ENCODE peak calls at places on chromosome X, in seven cellular contexts. One of them, this sample, is unnamed.

GRCh38 chrX:9337056-9337455 is 127.8 kb upstream of the TBL1X start:
- DNase-seq in neural progenitor cell: no peak
- DNase-seq in nephron progenitor cell: no peak
- DNase-seq in upper lobe of left lung: no peak
- DNase-seq in mesothelial cell of epicardium: no peak
- DNase-seq in upper lobe of right lung: no peak
- DNase-seq in GM23338: no peak
- DNase-seq in this sample: no peak

GRCh38 chrX:19544693-19545305 is 29.5 kb upstream of the MAP3K15 start:
- DNase-seq in neural progenitor cell: peak
- DNase-seq in nephron progenitor cell: peak
- DNase-seq in upper lobe of left lung: no peak
- DNase-seq in mesothelial cell of epicardium: no peak
- DNase-seq in upper lobe of right lung: no peak
- DNase-seq in GM23338: peak
- DNase-seq in this sample: peak

GRCh38 chrX:66046612-66047235 is 6.8 kb upstream of the VSIG4 start:
- DNase-seq in neural progenitor cell: no peak
- DNase-seq in nephron progenitor cell: no peak
- DNase-seq in upper lobe of left lung: no peak
- DNase-seq in mesothelial cell of epicardium: no peak
- DNase-seq in upper lobe of right lung: no peak
- DNase-seq in GM23338: no peak
- DNase-seq in this sample: peak

GRCh38 chrX:136954930-136955329 is 74.4 kb upstream of the RBMX start:
- DNase-seq in neural progenitor cell: peak
- DNase-seq in nephron progenitor cell: no peak
- DNase-seq in upper lobe of left lung: no peak
- DNase-seq in mesothelial cell of epicardium: no peak
- DNase-seq in upper lobe of right lung: no peak
- DNase-seq in GM23338: peak
- DNase-seq in this sample: no peak

GRCh38 chrX:138847930-138848329 is 136.4 kb upstream of the FGF13 start:
- DNase-seq in neural progenitor cell: no peak
- DNase-seq in nephron progenitor cell: no peak
- DNase-seq in upper lobe of left lung: no peak
- DNase-seq in mesothelial cell of epicardium: no peak
- DNase-seq in upper lobe of right lung: no peak
- DNase-seq in GM23338: peak
- DNase-seq in this sample: no peak

GRCh38 chrX:55342533-55343501 is 78.1 kb upstream of the PAGE3 start:
- DNase-seq in neural progenitor cell: peak
- DNase-seq in nephron progenitor cell: no peak
- DNase-seq in upper lobe of left lung: no peak
- DNase-seq in mesothelial cell of epicardium: no peak
- DNase-seq in upper lobe of right lung: no peak
- DNase-seq in GM23338: peak
- DNase-seq in this sample: peak

GRCh38 chrX:94831364-94831763 is 1157.4 kb downstream of the FAM133A start:
- DNase-seq in neural progenitor cell: peak
- DNase-seq in nephron progenitor cell: no peak
- DNase-seq in upper lobe of left lung: no peak
- DNase-seq in mesothelial cell of epicardium: no peak
- DNase-seq in upper lobe of right lung: no peak
- DNase-seq in GM23338: peak
- DNase-seq in this sample: no peak

GRCh38 chrX:40108084-40108958 is 10.6 kb upstream of the BCOR start:
- DNase-seq in neural progenitor cell: peak
- DNase-seq in nephron progenitor cell: peak
- DNase-seq in upper lobe of left lung: peak
- DNase-seq in mesothelial cell of epicardium: no peak
- DNase-seq in upper lobe of right lung: peak
- DNase-seq in GM23338: peak
- DNase-seq in this sample: no peak

GRCh38 chrX:103932133-103932532 is 30.3 kb upstream of the TMSB15B start:
- DNase-seq in neural progenitor cell: no peak
- DNase-seq in nephron progenitor cell: no peak
- DNase-seq in upper lobe of left lung: no peak
- DNase-seq in mesothelial cell of epicardium: no peak
- DNase-seq in upper lobe of right lung: no peak
- DNase-seq in GM23338: no peak
- DNase-seq in this sample: no peak

GRCh38 chrX:148134578-148134977 is 153.4 kb downstream of the FMR1NB start:
- DNase-seq in neural progenitor cell: no peak
- DNase-seq in nephron progenitor cell: no peak
- DNase-seq in upper lobe of left lung: no peak
- DNase-seq in mesothelial cell of epicardium: no peak
- DNase-seq in upper lobe of right lung: no peak
- DNase-seq in GM23338: no peak
- DNase-seq in this sample: no peak

GRCh38 chrX:110222497-110223257 is 95.2 kb downstream of the AMMECR1 start:
- DNase-seq in neural progenitor cell: no peak
- DNase-seq in nephron progenitor cell: no peak
- DNase-seq in upper lobe of left lung: no peak
- DNase-seq in mesothelial cell of epicardium: no peak
- DNase-seq in upper lobe of right lung: no peak
- DNase-seq in GM23338: no peak
- DNase-seq in this sample: no peak

GRCh38 chrX:2652106-2652505 is 39.0 kb upstream of the CD99 start:
- DNase-seq in neural progenitor cell: peak
- DNase-seq in nephron progenitor cell: no peak
- DNase-seq in upper lobe of left lung: no peak
- DNase-seq in mesothelial cell of epicardium: no peak
- DNase-seq in upper lobe of right lung: no peak
- DNase-seq in GM23338: peak
- DNase-seq in this sample: no peak
- TF ChIP-seq CTCF in neural progenitor cell: peak
- TF ChIP-seq CTCF in nephron progenitor cell: no peak
- TF ChIP-seq CTCF in upper lobe of left lung: no peak
- TF ChIP-seq CTCF in mesothelial cell of epicardium: no peak
- TF ChIP-seq CTCF in upper lobe of right lung: no peak
- TF ChIP-seq CTCF in GM23338: peak
- TF ChIP-seq CTCF in this sample: peak

DNA sequence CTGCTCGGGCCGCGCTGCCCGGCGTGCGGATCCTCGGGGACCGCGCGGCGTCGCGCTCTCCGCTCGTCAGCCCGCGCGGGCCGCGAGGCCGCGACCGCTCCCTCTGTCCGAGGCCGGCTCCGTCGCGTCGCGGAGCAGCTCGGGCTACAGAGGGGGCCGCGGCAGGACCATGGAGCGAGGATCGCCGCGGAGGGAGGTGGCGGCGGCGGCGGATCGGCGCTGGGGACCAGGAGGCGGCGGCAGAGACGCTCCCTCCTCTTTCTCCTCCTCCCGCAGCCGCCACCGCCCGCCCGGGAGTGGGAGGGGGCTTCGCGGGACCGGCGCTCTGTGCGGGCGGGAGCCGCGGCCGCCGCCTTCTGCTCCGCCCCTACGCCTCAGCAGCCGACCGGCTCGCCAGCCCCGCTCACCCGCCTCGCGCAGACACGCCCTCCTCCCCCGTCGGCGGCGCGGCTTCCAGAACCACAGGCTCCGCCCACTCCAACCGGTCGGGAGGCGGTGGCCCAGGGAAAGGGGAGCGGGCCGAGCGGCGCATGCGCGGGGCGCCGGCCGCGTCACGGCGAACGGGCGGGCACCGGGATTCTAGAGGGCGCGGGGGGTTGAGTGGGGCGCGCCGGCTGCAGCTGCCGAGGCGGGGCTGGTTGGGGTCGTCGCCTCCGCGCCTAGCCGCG is at the start of gene CASK:
- DNase-seq in neural progenitor cell: peak
- DNase-seq in nephron progenitor cell: peak
- DNase-seq in upper lobe of left lung: peak
- DNase-seq in mesothelial cell of epicardium: peak
- DNase-seq in upper lobe of right lung: peak
- DNase-seq in GM23338: peak
- DNase-seq in this sample: peak
- TF ChIP-seq CTCF in neural progenitor cell: no peak
- TF ChIP-seq CTCF in nephron progenitor cell: no peak
- TF ChIP-seq CTCF in upper lobe of left lung: no peak
- TF ChIP-seq CTCF in mesothelial cell of epicardium: no peak
- TF ChIP-seq CTCF in upper lobe of right lung: no peak
- TF ChIP-seq CTCF in GM23338: no peak
- TF ChIP-seq CTCF in this sample: no peak

GRCh38 chrX:135437867-135438733 is 16.4 kb downstream of the SMIM10L2A start:
- DNase-seq in neural progenitor cell: no peak
- DNase-seq in nephron progenitor cell: no peak
- DNase-seq in upper lobe of left lung: peak
- DNase-seq in mesothelial cell of epicardium: no peak
- DNase-seq in upper lobe of right lung: peak
- DNase-seq in GM23338: peak
- DNase-seq in this sample: no peak
- TF ChIP-seq CTCF in neural progenitor cell: no peak
- TF ChIP-seq CTCF in nephron progenitor cell: no peak
- TF ChIP-seq CTCF in upper lobe of left lung: no peak
- TF ChIP-seq CTCF in mesothelial cell of epicardium: no peak
- TF ChIP-seq CTCF in upper lobe of right lung: no peak
- TF ChIP-seq CTCF in GM23338: peak
- TF ChIP-seq CTCF in this sample: peak

DNA sequence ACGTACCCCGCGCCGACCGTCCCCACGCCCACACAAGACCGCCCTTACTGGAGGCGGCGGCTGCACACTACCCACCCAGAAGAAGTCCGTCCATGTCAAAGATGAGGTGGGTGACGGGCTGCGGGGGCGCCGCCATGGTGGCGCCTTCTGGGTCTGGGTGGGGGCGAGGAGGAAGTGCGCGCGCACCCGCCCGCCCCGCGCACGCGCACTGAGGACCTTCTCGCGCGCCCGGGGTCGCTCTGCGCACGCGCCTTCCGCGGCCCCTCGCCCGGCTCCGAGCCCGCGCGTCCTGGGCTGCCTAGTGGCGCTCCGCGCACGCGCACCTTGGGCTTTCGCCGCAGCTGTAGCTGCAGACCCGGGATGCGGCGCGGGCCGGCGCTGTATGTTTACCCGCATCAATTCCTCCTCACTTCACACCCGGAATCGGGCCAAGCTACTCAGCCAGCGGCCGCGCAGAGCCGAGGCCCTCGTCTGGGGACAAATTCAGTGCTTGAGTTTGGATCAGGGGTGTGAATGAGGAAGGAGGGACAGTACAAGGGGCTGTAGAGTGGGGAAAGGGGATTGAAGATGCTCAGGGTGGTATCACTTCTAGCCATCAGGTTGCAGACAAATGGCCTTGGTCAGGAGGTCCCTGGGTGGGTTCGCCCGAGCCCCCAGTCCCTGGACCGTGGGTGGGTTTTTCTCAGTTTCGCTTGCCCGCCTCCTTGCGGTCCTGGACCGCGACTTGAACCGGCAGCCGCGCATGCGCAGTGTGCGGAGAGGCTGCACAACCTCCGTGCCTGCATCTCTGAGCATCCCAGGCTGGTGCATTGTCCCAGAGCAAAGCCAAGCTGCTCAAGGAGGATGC is at the start of gene PUDP:
- DNase-seq in neural progenitor cell: peak
- DNase-seq in nephron progenitor cell: peak
- DNase-seq in upper lobe of left lung: peak
- DNase-seq in mesothelial cell of epicardium: peak
- DNase-seq in upper lobe of right lung: peak
- DNase-seq in GM23338: peak
- DNase-seq in this sample: peak
- TF ChIP-seq CTCF in neural progenitor cell: no peak
- TF ChIP-seq CTCF in nephron progenitor cell: no peak
- TF ChIP-seq CTCF in upper lobe of left lung: peak
- TF ChIP-seq CTCF in mesothelial cell of epicardium: peak
- TF ChIP-seq CTCF in upper lobe of right lung: peak
- TF ChIP-seq CTCF in GM23338: no peak
- TF ChIP-seq CTCF in this sample: no peak

DNA sequence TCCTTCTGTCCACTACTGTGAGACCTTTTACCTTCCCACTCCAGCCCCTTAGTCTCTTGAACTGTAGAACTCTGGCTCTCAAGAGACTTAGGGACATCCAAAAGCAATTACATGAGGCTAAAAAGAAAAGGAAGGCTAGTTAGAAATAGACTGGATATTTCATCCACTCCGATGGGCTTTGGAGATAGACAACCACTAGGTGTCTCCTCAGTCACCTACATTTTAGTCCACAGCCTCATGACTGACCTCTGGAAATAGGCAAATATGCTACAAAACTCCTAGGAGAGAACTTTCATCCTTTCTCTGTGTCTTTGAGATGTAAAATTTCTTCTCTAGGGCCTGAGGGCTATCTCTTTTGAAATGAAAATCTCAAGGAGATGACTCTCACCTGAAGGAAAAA is 45.1 kb upstream of the LAMP2 start:
- DNase-seq in neural progenitor cell: peak
- DNase-seq in nephron progenitor cell: no peak
- DNase-seq in upper lobe of left lung: no peak
- DNase-seq in mesothelial cell of epicardium: no peak
- DNase-seq in upper lobe of right lung: no peak
- DNase-seq in GM23338: peak
- DNase-seq in this sample: peak
- TF ChIP-seq CTCF in neural progenitor cell: peak
- TF ChIP-seq CTCF in nephron progenitor cell: no peak
- TF ChIP-seq CTCF in upper lobe of left lung: no peak
- TF ChIP-seq CTCF in mesothelial cell of epicardium: no peak
- TF ChIP-seq CTCF in upper lobe of right lung: peak
- TF ChIP-seq CTCF in GM23338: peak
- TF ChIP-seq CTCF in this sample: peak

GRCh38 chrX:92230628-92231027 is 451.5 kb downstream of the PCDH11X start:
- DNase-seq in neural progenitor cell: no peak
- DNase-seq in nephron progenitor cell: no peak
- DNase-seq in upper lobe of left lung: no peak
- DNase-seq in mesothelial cell of epicardium: no peak
- DNase-seq in upper lobe of right lung: no peak
- DNase-seq in GM23338: no peak
- DNase-seq in this sample: no peak

GRCh38 chrX:92231391-92231790 is 452.2 kb downstream of the PCDH11X start:
- DNase-seq in neural progenitor cell: no peak
- DNase-seq in nephron progenitor cell: no peak
- DNase-seq in upper lobe of left lung: no peak
- DNase-seq in mesothelial cell of epicardium: no peak
- DNase-seq in upper lobe of right lung: no peak
- DNase-seq in GM23338: no peak
- DNase-seq in this sample: no peak

GRCh38 chrX:92232182-92232581 is 453.0 kb downstream of the PCDH11X start:
- DNase-seq in neural progenitor cell: peak
- DNase-seq in nephron progenitor cell: no peak
- DNase-seq in upper lobe of left lung: no peak
- DNase-seq in mesothelial cell of epicardium: no peak
- DNase-seq in upper lobe of right lung: no peak
- DNase-seq in GM23338: peak
- DNase-seq in this sample: peak
- TF ChIP-seq CTCF in neural progenitor cell: peak
- TF ChIP-seq CTCF in nephron progenitor cell: peak
- TF ChIP-seq CTCF in upper lobe of left lung: peak
- TF ChIP-seq CTCF in mesothelial cell of epicardium: peak
- TF ChIP-seq CTCF in upper lobe of right lung: peak
- TF ChIP-seq CTCF in GM23338: peak
- TF ChIP-seq CTCF in this sample: no peak

This sample was measured in GM10248.